ENCODE peak calls at places on chromosomes 2 and 18, in nine cellular contexts. Y is caudate nucleus, V is NCI-H446, U is NCI-H774, F is frontal cortex, T is neural crest cell, Q is skeletal muscle cell, W is astrocyte of the cerebellum, P is NB4. H is an unnamed sample.

GRCh38 chr2:204195498-204195897 is 258.9 kb downstream of the ICOS start:
- DNase-seq in Y (no peak), V (no peak), U (no peak), F (no peak), T (no peak), Q (no peak), W (no peak), P (no peak), H (no peak)

GRCh38 chr18:22728481-22729105 is 204.5 kb upstream of the RBBP8 start:
- DNase-seq in Y (no peak), V (no peak), U (no peak), F (no peak), T (no peak), Q (no peak), W (no peak), P (no peak), H (no peak)

GRCh38 chr18:46335551-46336059 is 231.4 kb downstream of the HAUS1 start:
- DNase-seq in Y (no peak), V (peak), U (no peak), F (no peak), T (peak), Q (peak), W (no peak), P (peak), H (peak)

GRCh38 chr2:172285010-172285621 is 142.3 kb upstream of the ITGA6 start:
- DNase-seq in Y (no peak), V (no peak), U (no peak), F (no peak), T (peak), Q (peak), W (peak), P (peak), H (no peak)

GRCh38 chr2:112483047-112483473 is 1.1 kb downstream of the TTL start:
- DNase-seq in Y (no peak), V (peak), U (peak), F (peak), T (peak), Q (no peak), W (no peak), P (peak), H (no peak)

GRCh38 chr2:95314964-95315611 is 17.9 kb downstream of the KCNIP3 start:
- DNase-seq in Y (peak), V (no peak), U (peak), F (peak), T (peak), Q (no peak), W (peak), P (peak), H (no peak)

GRCh38 chr2:109208071-109208950 is 79.3 kb downstream of the SH3RF3 start:
- DNase-seq in Y (no peak), V (no peak), U (peak), F (no peak), T (no peak), Q (no peak), W (no peak), P (no peak), H (no peak)

GRCh38 chr2:68771211-68771721 is 36.7 kb downstream of the ARHGAP25 start:
- DNase-seq in Y (no peak), V (no peak), U (no peak), F (no peak), T (no peak), Q (no peak), W (no peak), P (no peak), H (no peak)

GRCh38 chr2:174682578-174683391 is 81.5 kb downstream of the CHRNA1 start:
- DNase-seq in Y (peak), V (peak), U (peak), F (peak), T (peak), Q (no peak), W (no peak), P (peak), H (peak)

GRCh38 chr18:9287037-9287436 is 47.5 kb upstream of the TWSG1 start:
- DNase-seq in Y (no peak), V (no peak), U (no peak), F (no peak), T (no peak), Q (no peak), W (no peak), P (no peak), H (no peak)

GRCh38 chr2:176111891-176112374 is 4.6 kb upstream of the HOXD10 start:
- DNase-seq in Y (no peak), V (no peak), U (no peak), F (no peak), T (no peak), Q (no peak), W (no peak), P (no peak), H (no peak)

GRCh38 chr2:191869178-191869577 is 22.3 kb upstream of the CAVIN2 start:
- DNase-seq in Y (no peak), V (peak), U (peak), F (no peak), T (peak), Q (no peak), W (no peak), P (peak), H (no peak)

GRCh38 chr18:47296462-47296861 is 45.0 kb upstream of the SKOR2 start:
- DNase-seq in Y (no peak), V (no peak), U (no peak), F (no peak), T (no peak), Q (no peak), W (no peak), P (no peak), H (no peak)

GRCh38 chr2:223032187-223033142 is 19.5 kb upstream of the KCNE4 start:
- DNase-seq in Y (no peak), V (no peak), U (no peak), F (no peak), T (no peak), Q (no peak), W (no peak), P (no peak), H (no peak)

GRCh38 chr2:179966778-179967394 is 40.2 kb downstream of the CWC22 start:
- DNase-seq in Y (no peak), V (no peak), U (no peak), F (no peak), T (no peak), Q (no peak), W (no peak), P (no peak), H (no peak)

GRCh38 chr18:59419386-59419785 is 60.3 kb upstream of the LMAN1 start:
- DNase-seq in Y (no peak), V (no peak), U (peak), F (no peak), T (no peak), Q (peak), W (no peak), P (no peak), H (no peak)

GRCh38 chr2:127047054-127047453 is 59.9 kb downstream of the BIN1 start:
- DNase-seq in Y (no peak), V (no peak), U (no peak), F (no peak), T (no peak), Q (no peak), W (no peak), P (no peak), H (peak)

GRCh38 chr18:28045176-28045810 is 131.6 kb downstream of the CDH2 start:
- DNase-seq in Y (no peak), V (peak), U (peak), F (no peak), T (no peak), Q (peak), W (no peak), P (no peak), H (no peak)

GRCh38 chr2:96924775-96925747 is 55.2 kb upstream of the SEMA4C start:
- DNase-seq in Y (no peak), V (no peak), U (no peak), F (no peak), T (no peak), Q (no peak), W (no peak), P (no peak), H (peak)

GRCh38 chr2:89000235-89000634 is 308.8 kb downstream of the RPIA start:
- DNase-seq in Y (no peak), V (no peak), U (no peak), F (no peak), T (no peak), Q (no peak), W (no peak), P (no peak), H (no peak)

GRCh38 chr18:75407468-75408437 is 19.8 kb downstream of the SMIM21 start:
- DNase-seq in Y (no peak), V (no peak), U (no peak), F (no peak), T (no peak), Q (peak), W (no peak), P (no peak), H (no peak)

GRCh38 chr2:94622113-94622618 is 249.1 kb upstream of the TEKT4 start:
- DNase-seq in Y (no peak), V (no peak), U (no peak), F (no peak), T (no peak), Q (no peak), W (no peak), P (no peak), H (no peak)

GRCh38 chr2:43343573-43344304 is 117.3 kb upstream of the ZFP36L2 start:
- DNase-seq in Y (no peak), V (peak), U (no peak), F (no peak), T (no peak), Q (peak), W (peak), P (no peak), H (peak)

GRCh38 chr18:22346342-22346967 is 71.3 kb downstream of the CTAGE1 start:
- DNase-seq in Y (no peak), V (no peak), U (no peak), F (no peak), T (no peak), Q (no peak), W (peak), P (no peak), H (no peak)

GRCh38 chr2:109396338-109397180 is 217.2 kb downstream of the SEPTIN10 start:
- DNase-seq in Y (no peak), V (no peak), U (no peak), F (no peak), T (no peak), Q (no peak), W (no peak), P (no peak), H (no peak)

GRCh38 chr18:24492445-24492844 is 32.0 kb downstream of the HRH4 start:
- DNase-seq in Y (no peak), V (no peak), U (no peak), F (no peak), T (no peak), Q (no peak), W (no peak), P (no peak), H (no peak)

GRCh38 chr18:55781481-55781957 is 193.5 kb upstream of the TCF4 start:
- DNase-seq in Y (peak), V (peak), U (peak), F (peak), T (peak), Q (peak), W (peak), P (peak), H (no peak)

GRCh38 chr2:112024896-112025491 is 30.1 kb upstream of the TMEM87B start:
- DNase-seq in Y (no peak), V (no peak), U (no peak), F (no peak), T (no peak), Q (no peak), W (no peak), P (no peak), H (no peak)

GRCh38 chr2:85503611-85504433 is 35.1 kb upstream of the MAT2A start:
- DNase-seq in Y (no peak), V (peak), U (no peak), F (no peak), T (no peak), Q (peak), W (no peak), P (peak), H (no peak)